ENCODE peak calls at places on chromosomes 16 and 17, in five cellular contexts. One of them, this sample, is unnamed.

GRCh38 chr16:27792486-27793275 is 242.7 kb downstream of the KATNIP start:
- DNase-seq in fibroblast of lung: peak; percentile 52
- DNase-seq in esophagus squamous epithelium: no peak
- DNase-seq in WERI-Rb-1: no peak
- DNase-seq in transverse colon: no peak
- DNase-seq in this sample: no peak

GRCh38 chr16:52283581-52284375 is 263.2 kb downstream of the TOX3 start:
- DNase-seq in esophagus squamous epithelium: no peak
- DNase-seq in WERI-Rb-1: no peak
- DNase-seq in transverse colon: no peak
- DNase-seq in fibroblast of lung: no peak
- DNase-seq in this sample: no peak

GRCh38 chr16:54050281-54051210 is 236.0 kb downstream of the IRX3 start:
- DNase-seq in transverse colon: no peak
- DNase-seq in fibroblast of lung: peak; percentile 45
- DNase-seq in WERI-Rb-1: no peak
- DNase-seq in esophagus squamous epithelium: no peak
- DNase-seq in this sample: no peak

GRCh38 chr16:15970202-15970601 is 20.8 kb downstream of the ABCC1 start:
- DNase-seq in esophagus squamous epithelium: no peak
- DNase-seq in WERI-Rb-1: peak; percentile 17
- DNase-seq in fibroblast of lung: no peak
- DNase-seq in transverse colon: no peak
- DNase-seq in this sample: no peak

GRCh38 chr17:77741109-77741508 is 217.4 kb upstream of the TNRC6C start:
- DNase-seq in esophagus squamous epithelium: no peak
- DNase-seq in transverse colon: no peak
- DNase-seq in WERI-Rb-1: no peak
- DNase-seq in fibroblast of lung: no peak
- DNase-seq in this sample: no peak

GRCh38 chr17:3738562-3739295 is 15.0 kb downstream of the HASPIN start:
- DNase-seq in esophagus squamous epithelium: no peak
- DNase-seq in transverse colon: peak; percentile 68
- DNase-seq in WERI-Rb-1: peak; percentile 61
- DNase-seq in fibroblast of lung: peak; percentile 37
- DNase-seq in this sample: no peak

GRCh38 chr17:80319999-80320344 is 59.3 kb downstream of the RNF213 start:
- DNase-seq in transverse colon: no peak
- DNase-seq in fibroblast of lung: no peak
- DNase-seq in WERI-Rb-1: no peak
- DNase-seq in esophagus squamous epithelium: no peak
- DNase-seq in this sample: no peak

GRCh38 chr17:13601317-13601775 is 383 bp downstream of the HS3ST3A1 start:
- DNase-seq in fibroblast of lung: no peak
- DNase-seq in esophagus squamous epithelium: no peak
- DNase-seq in WERI-Rb-1: peak; percentile 26
- DNase-seq in transverse colon: no peak
- DNase-seq in this sample: no peak

GRCh38 chr17:42675984-42676423 is 790 bp downstream of the PLEKHH3 start:
- DNase-seq in fibroblast of lung: peak; percentile 66
- DNase-seq in WERI-Rb-1: peak; percentile 55
- DNase-seq in transverse colon: peak; percentile 77
- DNase-seq in esophagus squamous epithelium: no peak
- DNase-seq in this sample: no peak

GRCh38 chr16:75789237-75789636 is 62.9 kb upstream of the CPHXL start:
- DNase-seq in esophagus squamous epithelium: no peak
- DNase-seq in WERI-Rb-1: no peak
- DNase-seq in fibroblast of lung: peak; percentile 33
- DNase-seq in transverse colon: no peak
- DNase-seq in this sample: no peak

GRCh38 chr17:59406808-59407381 is 75.4 kb downstream of the YPEL2 start:
- DNase-seq in transverse colon: no peak
- DNase-seq in esophagus squamous epithelium: no peak
- DNase-seq in fibroblast of lung: peak; percentile 76
- DNase-seq in WERI-Rb-1: no peak
- DNase-seq in this sample: no peak

GRCh38 chr16:69064789-69065313 is 40.6 kb upstream of the HAS3 start:
- DNase-seq in transverse colon: no peak
- DNase-seq in WERI-Rb-1: no peak
- DNase-seq in esophagus squamous epithelium: no peak
- DNase-seq in fibroblast of lung: no peak
- DNase-seq in this sample: no peak

GRCh38 chr17:18261146-18261515 is 669 bp downstream of the MIEF2 start:
- DNase-seq in esophagus squamous epithelium: no peak
- DNase-seq in WERI-Rb-1: peak; percentile 34
- DNase-seq in fibroblast of lung: peak; percentile 56
- DNase-seq in transverse colon: peak; percentile 66
- DNase-seq in this sample: no peak

GRCh38 chr17:65514541-65514940 is 46.9 kb downstream of the AXIN2 start:
- DNase-seq in esophagus squamous epithelium: no peak
- DNase-seq in transverse colon: no peak
- DNase-seq in fibroblast of lung: peak; percentile 87
- DNase-seq in WERI-Rb-1: no peak
- DNase-seq in this sample: no peak

GRCh38 chr16:10579575-10579964 is 828 bp downstream of the EMP2 start:
- DNase-seq in transverse colon: no peak
- DNase-seq in esophagus squamous epithelium: no peak
- DNase-seq in WERI-Rb-1: peak; percentile 10
- DNase-seq in fibroblast of lung: no peak
- DNase-seq in this sample: no peak

GRCh38 chr16:10576390-10577304 is 3.8 kb downstream of the EMP2 start:
- DNase-seq in transverse colon: no peak
- DNase-seq in WERI-Rb-1: no peak
- DNase-seq in fibroblast of lung: no peak
- DNase-seq in esophagus squamous epithelium: no peak
- DNase-seq in this sample: no peak

GRCh38 chr16:10577305-10578202 is 2.8 kb downstream of the EMP2 start:
- DNase-seq in esophagus squamous epithelium: no peak
- DNase-seq in fibroblast of lung: no peak
- DNase-seq in WERI-Rb-1: peak; percentile 44
- DNase-seq in transverse colon: peak; percentile 41
- DNase-seq in this sample: no peak

GRCh38 chr16:10579965-10580918 is at the start of gene EMP2:
- DNase-seq in fibroblast of lung: peak; percentile 73
- DNase-seq in WERI-Rb-1: peak; percentile 86
- DNase-seq in transverse colon: peak; percentile 87
- DNase-seq in esophagus squamous epithelium: no peak
- DNase-seq in this sample: no peak

GRCh38 chr16:10578474-10579316 is 1.7 kb downstream of the EMP2 start:
- DNase-seq in fibroblast of lung: peak; percentile 48
- DNase-seq in transverse colon: peak; percentile 68
- DNase-seq in esophagus squamous epithelium: no peak
- DNase-seq in WERI-Rb-1: no peak
- DNase-seq in this sample: no peak
- H3K4me3 ChIP-seq in fibroblast of lung: peak overlapping the region; percentile 94
- H3K4me3 ChIP-seq in transverse colon: peak overlapping the region; percentile 92
- H3K4me3 ChIP-seq in esophagus squamous epithelium: peak overlapping the region; percentile 93
- H3K4me3 ChIP-seq in WERI-Rb-1: no peak overlapping the region
- H3K4me3 ChIP-seq in this sample: no peak overlapping the region

GRCh38 chr17:44079877-44080821 is 9.6 kb downstream of the G6PC3 start:
- DNase-seq in esophagus squamous epithelium: no peak
- DNase-seq in transverse colon: no peak
- DNase-seq in fibroblast of lung: no peak
- DNase-seq in WERI-Rb-1: no peak
- DNase-seq in this sample: no peak
- H3K36me3 ChIP-seq in esophagus squamous epithelium: peaks cover 56% of the 10 kb centered on the region
- H3K36me3 ChIP-seq in transverse colon: no peaks in the 10 kb centered on the region
- H3K36me3 ChIP-seq in fibroblast of lung: peaks cover 42% of the 10 kb centered on the region
- H3K36me3 ChIP-seq in WERI-Rb-1: peaks cover 96% of the 10 kb centered on the region
- H3K36me3 ChIP-seq in this sample: peaks cover 46% of the 10 kb centered on the region

GRCh38 chr17:40343126-40344119 is 21.1 kb downstream of the GJD3 start:
- DNase-seq in esophagus squamous epithelium: no peak
- DNase-seq in WERI-Rb-1: peak; percentile 70
- DNase-seq in transverse colon: peak; percentile 32
- DNase-seq in fibroblast of lung: no peak
- DNase-seq in this sample: no peak

GRCh38 chr17:40346061-40346767 is 18.3 kb downstream of the GJD3 start:
- DNase-seq in WERI-Rb-1: no peak
- DNase-seq in fibroblast of lung: peak; percentile 54
- DNase-seq in esophagus squamous epithelium: no peak
- DNase-seq in transverse colon: no peak
- DNase-seq in this sample: no peak

GRCh38 chr17:40345161-40346034 is 19.1 kb downstream of the GJD3 start:
- DNase-seq in transverse colon: peak; percentile 91
- DNase-seq in WERI-Rb-1: peak; percentile 89
- DNase-seq in fibroblast of lung: peak; percentile 76
- DNase-seq in esophagus squamous epithelium: no peak
- DNase-seq in this sample: no peak

GRCh38 chr17:40342575-40343058 is 21.9 kb downstream of the GJD3 start:
- DNase-seq in WERI-Rb-1: no peak
- DNase-seq in esophagus squamous epithelium: no peak
- DNase-seq in fibroblast of lung: no peak
- DNase-seq in transverse colon: peak; percentile 35
- DNase-seq in this sample: no peak

DNA sequence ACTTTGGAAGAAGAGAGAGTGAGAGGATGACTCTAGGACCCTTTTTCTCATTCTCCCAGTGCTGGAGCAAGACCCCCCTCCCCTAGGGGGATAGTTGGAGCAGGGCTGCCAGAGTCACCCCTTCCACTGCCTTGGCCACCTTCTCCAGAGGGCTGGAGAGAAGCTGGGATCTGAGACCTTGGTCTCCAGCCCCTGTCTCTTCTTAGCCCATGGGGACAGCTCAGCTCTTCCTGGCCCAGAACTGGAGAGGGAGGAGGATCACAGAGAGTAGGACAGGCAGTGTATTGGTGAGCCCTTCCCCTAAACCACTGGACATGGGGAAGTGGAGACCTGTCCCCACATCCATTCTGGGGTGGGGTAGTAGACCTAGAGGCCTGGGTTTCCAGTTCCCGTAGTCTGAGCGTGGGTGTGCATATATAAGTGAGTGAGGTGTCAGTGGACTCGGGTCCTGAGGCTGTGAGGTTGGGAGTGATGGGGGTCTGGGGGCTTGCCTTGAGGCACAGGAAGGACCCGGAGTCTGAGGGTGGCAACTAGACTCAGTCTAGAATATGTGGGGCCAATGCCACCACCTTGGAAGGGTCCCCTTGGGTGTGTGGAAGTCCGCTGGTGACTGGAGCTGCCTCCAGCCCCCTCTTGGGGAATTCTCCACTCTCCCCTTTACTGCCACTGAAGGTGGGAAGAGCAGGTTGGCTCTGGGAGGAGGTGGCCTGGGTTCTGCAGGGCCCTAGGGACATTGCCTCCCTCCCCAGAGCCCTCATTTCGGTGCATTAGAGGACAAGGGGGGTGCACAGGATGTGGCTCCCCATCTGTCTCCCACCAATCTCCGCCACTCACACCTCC is 20.0 kb downstream of the GJD3 start:
- DNase-seq in transverse colon: peak; percentile 26
- DNase-seq in esophagus squamous epithelium: no peak
- DNase-seq in fibroblast of lung: no peak
- DNase-seq in WERI-Rb-1: no peak
- DNase-seq in this sample: no peak
- H3K4me3 ChIP-seq in transverse colon: peak overlapping the region; percentile 83
- H3K4me3 ChIP-seq in esophagus squamous epithelium: peak overlapping the region; percentile 73
- H3K4me3 ChIP-seq in fibroblast of lung: peak overlapping the region; percentile 82
- H3K4me3 ChIP-seq in WERI-Rb-1: peak overlapping the region; percentile 53
- H3K4me3 ChIP-seq in this sample: no peak overlapping the region

DNA sequence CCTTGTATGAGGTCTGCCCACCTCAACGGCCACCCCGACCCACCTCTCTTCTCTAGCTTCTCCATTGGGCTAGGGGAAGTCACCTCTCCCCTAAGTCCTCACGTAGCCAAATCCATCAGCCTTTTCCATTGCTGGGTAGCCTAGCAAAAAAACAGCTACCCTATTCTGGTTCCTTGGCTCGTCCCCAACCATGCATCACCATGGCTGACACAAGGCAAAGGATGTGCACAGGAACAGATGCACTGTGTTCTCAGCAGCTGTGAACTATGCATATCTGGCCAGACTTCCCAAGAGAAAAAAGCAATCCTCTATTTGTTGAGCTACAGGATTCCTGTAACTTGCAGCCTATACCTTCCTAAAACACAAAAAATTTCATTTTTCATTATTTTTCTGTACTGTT is 22.0 kb upstream of the FLCN start:
- DNase-seq in transverse colon: no peak
- DNase-seq in WERI-Rb-1: no peak
- DNase-seq in fibroblast of lung: no peak
- DNase-seq in esophagus squamous epithelium: no peak
- DNase-seq in this sample: no peak
- H3K36me3 ChIP-seq in transverse colon: no peaks in the 10 kb centered on the region
- H3K36me3 ChIP-seq in WERI-Rb-1: peaks cover 91% of the 10 kb centered on the region
- H3K36me3 ChIP-seq in fibroblast of lung: peaks cover 13% of the 10 kb centered on the region
- H3K36me3 ChIP-seq in esophagus squamous epithelium: peaks cover 29% of the 10 kb centered on the region
- H3K36me3 ChIP-seq in this sample: peaks cover 17% of the 10 kb centered on the region

GRCh38 chr17:56810286-56810781 is 23.4 kb downstream of the C17orf67 start:
- DNase-seq in fibroblast of lung: no peak
- DNase-seq in WERI-Rb-1: no peak
- DNase-seq in transverse colon: no peak
- DNase-seq in esophagus squamous epithelium: no peak
- DNase-seq in this sample: no peak
- H3K4me3 ChIP-seq in fibroblast of lung: no peak overlapping the region
- H3K4me3 ChIP-seq in WERI-Rb-1: no peak overlapping the region
- H3K4me3 ChIP-seq in transverse colon: no peak overlapping the region
- H3K4me3 ChIP-seq in esophagus squamous epithelium: no peak overlapping the region
- H3K4me3 ChIP-seq in this sample: no peak overlapping the region